ENCODE peak calls at places on chromosome 17, in seven cellular contexts. E is HCT116, J is GM23338, Q is GM23248, N is hepatocyte, Y is MM.1S, B is PC-9. M is an unnamed sample. For H3K9me2, the result is how much of the 10 kb centered on the place peaks cover.

GRCh38 chr17:83194761-83195329 is 115.4 kb downstream of the METRNL start:
- DNase-seq in J (no peak), B (no peak), Y (no peak), Q (peak), E (no peak), N (no peak), M (no peak)

GRCh38 chr17:44345497-44346026 is 460 bp downstream of the GRN start:
- DNase-seq in N (peak), B (peak), E (peak), J (peak), Y (peak), Q (peak), M (peak)

GRCh38 chr17:79353548-79353947 is 257.3 kb downstream of the RBFOX3 start:
- DNase-seq in B (no peak), Y (no peak), J (no peak), N (no peak), Q (no peak), E (no peak), M (no peak)

GRCh38 chr17:32805029-32805976 is 71.6 kb downstream of the MYO1D start:
- DNase-seq in N (no peak), E (no peak), J (no peak), Y (no peak), Q (peak), B (no peak), M (peak)

GRCh38 chr17:31095239-31096105 is 695 bp downstream of the NF1 start:
- DNase-seq in J (peak), E (no peak), Y (no peak), Q (peak), N (peak), B (no peak), M (peak)

GRCh38 chr17:27428781-27429505 is 27.3 kb upstream of the KSR1 start:
- DNase-seq in E (no peak), N (no peak), Y (no peak), Q (no peak), B (no peak), J (no peak), M (no peak)

GRCh38 chr17:74117999-74118421 is 85.5 kb upstream of the RPL38 start:
- DNase-seq in N (no peak), Q (no peak), B (no peak), E (no peak), Y (no peak), J (peak), M (no peak)

GRCh38 chr17:46821482-46822387 is 3.2 kb upstream of the WNT3 start:
- DNase-seq in Q (no peak), J (peak), Y (no peak), E (no peak), N (no peak), B (no peak), M (no peak)

GRCh38 chr17:79834575-79835469 is 4.4 kb downstream of the CBX4 start:
- DNase-seq in N (peak), J (peak), Q (no peak), E (no peak), Y (no peak), B (no peak), M (peak)

GRCh38 chr17:70134777-70135176 is 34.6 kb upstream of the KCNJ2 start:
- DNase-seq in Y (no peak), J (no peak), E (no peak), N (no peak), B (no peak), Q (no peak), M (no peak)

GRCh38 chr17:41101586-41102259 is at the start of gene KRTAP4-16:
- DNase-seq in E (no peak), N (no peak), Q (no peak), B (no peak), Y (no peak), J (peak), M (peak)

DNA sequence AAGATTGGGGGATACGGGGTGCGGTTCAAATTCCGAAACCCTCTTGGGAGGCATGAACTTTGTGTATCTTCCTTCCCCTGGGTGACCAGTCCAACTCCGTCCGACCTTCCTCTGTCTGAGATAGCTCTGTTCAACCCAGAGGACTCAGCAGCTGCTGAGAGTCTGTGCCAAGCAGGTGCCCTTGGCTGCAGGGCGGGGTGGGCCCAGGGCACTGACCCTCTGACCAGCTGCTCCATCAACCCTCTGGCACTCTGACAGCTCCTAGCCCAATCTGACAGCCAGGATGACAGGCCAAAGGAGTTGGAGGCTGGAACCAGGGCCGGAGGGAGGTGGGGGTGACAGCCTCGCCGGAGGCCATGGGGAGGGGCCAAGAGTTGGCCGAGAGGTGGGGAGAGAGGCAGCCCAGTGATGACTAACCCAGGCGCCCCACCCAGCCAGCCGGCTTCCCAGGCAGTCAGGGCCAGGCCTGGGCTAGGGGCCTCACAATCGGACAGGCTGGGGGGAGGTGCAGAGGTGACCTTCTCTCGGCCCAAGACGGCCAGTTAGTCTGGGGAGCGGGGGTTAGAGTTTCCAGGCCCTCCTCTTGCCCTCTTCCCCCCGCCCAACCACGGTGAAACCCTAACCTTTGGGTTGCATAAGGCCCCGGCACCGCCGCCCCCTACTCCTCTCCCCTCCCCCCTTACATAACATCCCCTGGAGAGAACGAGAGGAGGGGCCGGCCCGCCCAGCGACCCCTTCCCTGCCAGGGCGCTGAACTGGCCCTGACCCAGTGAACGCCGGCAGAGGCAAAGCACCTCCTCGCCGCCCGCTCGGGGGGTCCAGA is 5.0 kb upstream of the TLCD2 start:
- DNase-seq in B (peak), E (peak), Y (no peak), N (peak), J (peak), Q (peak), M (peak)
- H3K4me3 ChIP-seq in B (peak), E (peak), Y (peak), N (peak), J (peak), Q (peak), M (peak)

DNA sequence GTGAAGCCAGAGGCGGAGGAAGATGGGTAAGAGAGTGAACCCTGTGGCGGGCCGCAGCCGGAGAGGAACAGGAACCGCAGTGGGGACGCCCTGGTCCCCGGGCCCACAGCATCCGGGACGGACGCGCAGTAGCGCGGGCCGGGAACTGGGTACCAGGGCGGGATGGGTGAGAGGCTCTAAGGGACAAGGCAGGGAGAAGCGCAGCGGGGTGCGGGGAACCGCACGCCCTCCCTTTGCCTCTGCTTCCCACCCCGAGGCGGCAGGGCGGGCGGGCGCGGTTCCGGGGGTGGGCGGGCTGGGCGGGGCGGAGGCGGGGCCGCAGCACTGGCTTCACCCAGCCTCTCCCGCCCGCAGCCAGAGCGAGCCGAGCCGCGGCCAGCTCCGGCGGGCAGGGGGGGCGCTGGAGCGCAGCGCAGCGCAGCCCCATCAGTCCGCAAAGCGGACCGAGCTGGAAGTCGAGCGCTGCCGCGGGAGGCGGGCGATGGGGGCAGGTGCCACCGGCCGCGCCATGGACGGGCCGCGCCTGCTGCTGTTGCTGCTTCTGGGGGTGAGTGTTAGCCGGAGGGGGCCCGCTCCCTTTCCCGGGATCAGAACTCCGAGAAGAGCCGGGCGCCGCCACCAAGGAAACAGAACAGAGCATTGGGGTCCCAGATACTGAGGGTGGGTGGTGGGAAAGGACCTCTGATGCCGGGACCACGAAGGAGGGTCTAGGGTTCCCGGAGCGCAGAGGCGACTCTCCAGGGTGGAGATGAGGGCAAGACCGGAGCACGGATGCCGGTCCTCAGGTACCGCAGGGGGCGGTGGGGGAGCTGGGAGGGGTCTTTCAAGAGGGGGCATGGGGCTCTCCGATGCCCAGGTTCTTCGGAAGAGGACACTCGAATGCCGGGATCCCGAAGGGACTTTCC is at the start of gene NGFR:
- DNase-seq in N (peak), B (no peak), E (no peak), J (peak), Y (peak), Q (peak), M (peak)
- TF ChIP-seq EZH2 in N (no peak), B (no peak), E (no peak), J (no peak), Y (peak), Q (no peak), M (peak)

GRCh38 chr17:49363251-49363650 is 1.2 kb upstream of the ZNF652 start:
- DNase-seq in N (no peak), J (no peak), Q (no peak), E (no peak), B (no peak), Y (no peak), M (no peak)
- H3K9me2 ChIP-seq in N (under half), J (under half), Q (under half), E (under half), B (under half), Y (under half), M (under half)

DNA sequence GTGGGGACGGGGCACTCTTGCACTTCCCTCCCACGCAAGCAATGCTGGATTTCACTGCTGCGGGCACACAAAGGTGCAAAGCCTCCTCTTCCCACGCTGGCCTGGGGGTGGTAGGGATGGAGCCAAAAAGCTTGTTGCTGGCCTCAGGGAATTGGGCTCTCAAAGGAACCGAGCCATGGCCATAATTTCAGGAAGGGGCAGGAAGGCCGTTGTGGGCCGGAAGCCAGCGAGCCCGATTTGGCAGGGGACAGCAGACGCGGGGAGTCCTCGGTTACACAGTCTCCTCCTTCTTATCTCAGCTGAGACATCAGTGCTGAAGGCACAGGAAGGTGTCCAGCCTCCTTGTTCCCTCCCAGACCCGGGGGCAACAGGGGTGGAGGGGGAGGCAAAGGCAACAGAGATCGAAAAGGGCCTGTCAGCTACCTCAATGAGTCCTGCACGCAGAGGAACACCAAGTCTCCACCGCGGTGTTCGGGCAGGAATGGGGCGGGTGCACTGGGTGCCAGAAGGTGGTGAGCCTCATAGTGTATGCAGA is 59.5 kb downstream of the SLFN11 start:
- DNase-seq in E (no peak), J (peak), Q (peak), N (no peak), Y (no peak), B (no peak), M (no peak)
- H3K4me3 ChIP-seq in E (no peak), J (peak), Q (no peak), N (no peak), Y (no peak), B (no peak), M (no peak)

DNA sequence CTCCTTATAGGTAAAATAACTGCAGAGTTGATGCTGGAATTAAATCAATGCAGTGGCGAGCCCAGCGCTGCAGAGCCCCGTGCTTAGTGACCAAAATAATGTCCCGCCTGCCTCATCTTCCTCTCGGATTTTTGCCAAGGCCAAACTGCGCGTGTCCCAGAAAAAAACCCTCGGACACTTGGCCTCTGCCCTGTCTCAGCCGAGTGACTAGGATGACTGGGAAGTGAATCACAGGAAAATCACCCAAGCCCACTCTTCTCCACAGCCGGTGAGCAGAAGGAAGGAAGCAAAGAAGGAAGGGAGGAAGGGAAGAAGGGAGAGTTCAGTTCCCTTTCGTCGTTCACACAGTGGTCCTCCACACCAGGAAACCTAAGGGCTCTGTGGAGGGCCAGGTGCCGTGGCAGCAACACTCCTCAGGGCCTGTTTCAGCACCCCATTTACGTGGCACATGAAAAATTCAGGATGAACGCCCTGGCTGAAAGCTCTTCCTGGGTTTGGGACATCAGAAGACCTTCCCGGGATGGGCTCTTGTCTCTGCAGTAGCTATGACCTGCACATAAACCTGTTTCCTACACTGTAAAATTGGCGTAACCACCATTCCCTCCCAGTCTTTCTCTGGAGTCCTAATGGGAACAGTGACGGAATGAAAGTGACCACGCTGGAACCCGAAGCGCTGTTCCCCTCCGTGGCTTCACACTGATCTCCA is 25.4 kb upstream of the HOXB13 start:
- DNase-seq in N (no peak), E (no peak), Q (peak), Y (no peak), B (no peak), J (no peak), M (peak)
- TF ChIP-seq EZH2 in N (no peak), E (no peak), Q (no peak), Y (no peak), B (no peak), J (peak), M (no peak)